ENCODE peak calls at places on chromosomes 6 and 20, in seven cellular contexts. V is dorsolateral prefrontal cortex, E is Peyer's patch, Q is heart right ventricle, S is ovary, B is heart left ventricle, O is A549. H is an unnamed sample.

GRCh38 chr6:14288910-14289309 is 171.3 kb downstream of the CD83 start:
- DNase-seq in S (no peak), O (no peak), B (no peak), E (no peak), V (no peak), Q (no peak), H (no peak)

GRCh38 chr6:161630674-161631073 is 356.8 kb upstream of the AGPAT4 start:
- DNase-seq in O (no peak), E (no peak), V (no peak), B (no peak), S (no peak), Q (no peak), H (no peak)

GRCh38 chr6:24332306-24332705 is 25.6 kb downstream of the DCDC2 start:
- DNase-seq in Q (no peak), V (no peak), E (no peak), O (peak), B (no peak), S (no peak), H (no peak)

GRCh38 chr6:37943436-37944058 is 124.0 kb downstream of the ZFAND3 start:
- DNase-seq in V (no peak), O (no peak), B (no peak), Q (no peak), S (no peak), E (no peak), H (no peak)

GRCh38 chr6:136607932-136608772 is 57.9 kb upstream of the MAP7 start:
- DNase-seq in V (no peak), S (peak), B (peak), E (peak), Q (peak), O (peak), H (peak)

GRCh38 chr6:109318328-109318876 is 63.9 kb downstream of the CD164 start:
- DNase-seq in V (peak), S (no peak), E (peak), B (no peak), O (no peak), Q (no peak), H (peak)

GRCh38 chr6:165263-165662 is 127.0 kb upstream of the DUSP22 start:
- DNase-seq in S (no peak), O (no peak), V (no peak), B (no peak), Q (no peak), E (no peak), H (no peak)

GRCh38 chr20:1491891-1492642 is 847 bp upstream of the SIRPB2 start:
- DNase-seq in O (no peak), E (no peak), V (no peak), S (no peak), Q (no peak), B (no peak), H (no peak)

GRCh38 chr6:6529275-6529674 is 59.2 kb upstream of the LY86 start:
- DNase-seq in E (no peak), O (no peak), Q (no peak), V (no peak), B (no peak), S (no peak), H (no peak)

GRCh38 chr6:35081426-35081851 is 59.7 kb downstream of the TCP11 start:
- DNase-seq in O (no peak), E (peak), S (no peak), V (no peak), Q (no peak), B (peak), H (no peak)

GRCh38 chr6:15026832-15027231 is 219.0 kb upstream of the JARID2 start:
- DNase-seq in B (no peak), V (no peak), Q (no peak), E (no peak), O (peak), S (no peak), H (no peak)

GRCh38 chr6:77812304-77812703 is 159.5 kb downstream of the MEI4 start:
- DNase-seq in V (no peak), B (no peak), O (no peak), E (no peak), S (no peak), Q (no peak), H (no peak)

GRCh38 chr6:10033223-10033829 is 381.5 kb downstream of the TFAP2A start:
- DNase-seq in S (no peak), Q (no peak), B (no peak), O (peak), E (no peak), V (no peak), H (no peak)

GRCh38 chr6:113995632-113996031 is 24.7 kb upstream of the HDAC2 start:
- DNase-seq in S (peak), B (peak), Q (peak), V (peak), E (no peak), O (peak), H (peak)

GRCh38 chr6:83311231-83311630 is 118.1 kb downstream of the RWDD2A start:
- DNase-seq in S (no peak), B (no peak), O (no peak), Q (no peak), E (no peak), V (no peak), H (no peak)

GRCh38 chr6:23621026-23621425 is 505.0 kb upstream of the NRSN1 start:
- DNase-seq in Q (no peak), S (no peak), B (no peak), V (no peak), O (no peak), E (no peak), H (no peak)

GRCh38 chr6:48135352-48136084 is 24.5 kb upstream of the PTCHD4 start:
- DNase-seq in S (no peak), O (peak), V (no peak), E (no peak), Q (no peak), B (no peak), H (no peak)

GRCh38 chr6:3612341-3613041 is 139.0 kb downstream of the PXDC1 start:
- DNase-seq in O (peak), Q (no peak), S (no peak), V (no peak), B (no peak), E (peak), H (no peak)

GRCh38 chr6:12270551-12271228 is 19.5 kb upstream of the EDN1 start:
- DNase-seq in E (no peak), V (no peak), Q (no peak), S (no peak), B (no peak), O (no peak), H (no peak)

GRCh38 chr6:40477246-40478126 is 109.7 kb downstream of the LRFN2 start:
- DNase-seq in E (peak), B (no peak), Q (no peak), S (no peak), V (no peak), O (no peak), H (no peak)

GRCh38 chr6:53317861-53318260 is 30.9 kb downstream of the ELOVL5 start:
- DNase-seq in E (no peak), Q (no peak), O (no peak), B (no peak), S (no peak), V (no peak), H (no peak)

GRCh38 chr20:38278150-38278549 is 17.6 kb upstream of the KIAA1755 start:
- DNase-seq in Q (no peak), V (no peak), B (no peak), S (no peak), E (peak), O (no peak), H (no peak)

GRCh38 chr20:32052792-32053362 is 835 bp downstream of the HCK start:
- DNase-seq in O (no peak), S (no peak), V (no peak), Q (peak), B (peak), E (peak), H (peak)

GRCh38 chr6:10658910-10659696 is 35.3 kb downstream of the C6orf52 start:
- DNase-seq in O (no peak), B (no peak), S (no peak), Q (no peak), V (no peak), E (no peak), H (no peak)

GRCh38 chr6:34462561-34462971 is 3.3 kb upstream of the PACSIN1 start:
- DNase-seq in B (peak), Q (peak), O (peak), S (no peak), V (no peak), E (no peak), H (no peak)

GRCh38 chr20:2693996-2694471 is 1.5 kb downstream of the EBF4 start:
- DNase-seq in Q (no peak), E (peak), B (no peak), V (no peak), S (peak), O (no peak), H (peak)

GRCh38 chr20:9884061-9884460 is 45.2 kb upstream of the PAK5 start:
- DNase-seq in Q (no peak), S (no peak), E (no peak), O (no peak), V (no peak), B (no peak), H (no peak)

GRCh38 chr6:158789115-158789917 is 29.9 kb downstream of the EZR start:
- DNase-seq in B (no peak), O (no peak), V (no peak), S (no peak), Q (no peak), E (peak), H (no peak)

GRCh38 chr6:130307752-130308361 is 58.0 kb upstream of the TMEM200A start:
- DNase-seq in O (peak), V (no peak), Q (no peak), B (no peak), S (no peak), E (no peak), H (no peak)

GRCh38 chr6:16130932-16131387 is 2.1 kb downstream of the MYLIP start:
- DNase-seq in V (no peak), B (peak), E (peak), Q (no peak), S (no peak), O (peak), H (peak)

GRCh38 chr6:17389274-17389847 is 4.0 kb upstream of the CAP2 start:
- DNase-seq in E (no peak), B (no peak), S (no peak), V (no peak), O (no peak), Q (no peak), H (no peak)

GRCh38 chr20:4953881-4954280 is 47.4 kb downstream of the SLC23A2 start:
- DNase-seq in S (no peak), Q (no peak), E (no peak), V (no peak), O (no peak), B (no peak), H (no peak)

GRCh38 chr20:57991211-57991841 is 237.1 kb downstream of the ANKRD60 start:
- DNase-seq in V (no peak), Q (no peak), B (no peak), E (no peak), S (no peak), O (peak), H (no peak)

GRCh38 chr20:46394872-46395470 is 11.4 kb downstream of the ELMO2 start:
- DNase-seq in S (no peak), Q (no peak), O (no peak), V (no peak), B (no peak), E (no peak), H (no peak)
- H3K4me3 ChIP-seq in S (no peak), Q (no peak), O (no peak), V (no peak), B (no peak), E (no peak), H (no peak)

DNA sequence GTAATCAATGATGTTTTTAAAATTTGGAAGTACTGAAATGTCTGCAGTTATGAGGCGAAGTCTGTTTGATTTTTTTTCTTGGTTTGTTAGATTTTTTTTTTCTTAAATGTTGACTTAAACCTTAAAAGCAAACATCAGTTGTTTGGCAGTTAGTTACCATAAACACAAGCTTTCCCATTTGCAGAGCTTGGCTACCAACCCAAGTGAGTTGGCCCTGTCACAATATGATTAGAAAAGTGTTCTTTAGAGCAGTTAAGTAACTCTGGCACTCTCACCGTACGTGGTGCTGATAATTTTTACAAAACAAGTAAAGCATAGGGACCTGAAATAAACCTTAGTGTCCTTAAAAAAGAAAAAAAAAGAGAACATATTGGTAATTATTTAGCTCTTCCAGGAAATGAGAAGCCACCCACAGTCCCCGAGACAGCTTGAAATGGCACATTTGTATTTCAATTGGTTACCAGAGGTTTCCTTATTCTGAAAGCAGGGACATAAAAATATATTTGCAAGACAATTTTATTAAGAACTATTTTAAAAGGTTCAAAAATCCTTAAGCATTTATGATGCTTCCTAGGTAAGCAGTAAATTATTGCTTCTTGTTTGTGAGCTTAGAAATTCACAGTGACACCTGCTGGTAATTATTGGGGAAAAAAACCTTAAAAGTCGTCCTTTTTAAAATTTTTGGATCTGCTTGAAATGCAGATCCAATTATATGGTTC is 3.9 kb downstream of the HEY2 start:
- DNase-seq in V (no peak), B (no peak), E (no peak), Q (no peak), O (peak), S (no peak), H (peak)
- TF ChIP-seq CTCF in V (peak), B (peak), E (peak), Q (peak), O (peak), S (no peak), H (peak)

DNA sequence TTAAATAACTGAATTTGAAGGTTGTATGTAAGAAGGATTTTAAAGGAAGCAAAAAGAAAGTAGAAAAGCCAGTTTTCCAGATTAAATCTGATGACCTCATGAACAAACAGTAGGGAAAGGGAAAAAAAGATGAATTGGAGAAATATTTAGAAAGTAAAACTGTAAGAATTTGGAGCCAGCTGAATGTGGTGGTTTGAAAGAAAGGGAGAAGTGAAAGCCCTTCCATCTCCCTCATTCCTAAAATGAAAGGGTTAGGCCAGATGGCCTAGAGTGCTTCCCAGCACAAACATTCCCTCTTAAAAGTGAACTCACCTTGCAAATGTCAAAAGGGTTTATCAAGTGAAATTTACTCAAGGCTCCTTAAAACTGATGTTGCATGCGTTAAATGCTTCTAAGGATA is 139.3 kb upstream of the COL21A1 start:
- DNase-seq in Q (no peak), V (no peak), O (no peak), E (no peak), S (no peak), B (no peak), H (no peak)
- H3K4me3 ChIP-seq in Q (no peak), V (no peak), O (no peak), E (no peak), S (no peak), B (no peak), H (no peak)

GRCh38 chr20:15834857-15835256 is 738.4 kb downstream of the KIF16B start:
- DNase-seq in O (no peak), S (no peak), E (no peak), B (no peak), Q (no peak), V (no peak), H (no peak)
- TF ChIP-seq CTCF in O (no peak), S (no peak), E (no peak), B (no peak), Q (no peak), V (no peak), H (no peak)

GRCh38 chr20:13649548-13649947 is 10.8 kb upstream of the TASP1 start:
- DNase-seq in E (peak), S (peak), V (no peak), B (peak), Q (peak), O (no peak), H (peak)

GRCh38 chr20:13654463-13655023 is 15.8 kb upstream of the TASP1 start:
- DNase-seq in O (no peak), B (no peak), S (no peak), E (no peak), Q (no peak), V (no peak), H (no peak)

GRCh38 chr20:13648872-13649271 is 10.1 kb upstream of the TASP1 start:
- DNase-seq in E (no peak), V (no peak), O (no peak), Q (no peak), B (no peak), S (no peak), H (no peak)

GRCh38 chr20:13648291-13648690 is 9.6 kb upstream of the TASP1 start:
- DNase-seq in Q (peak), V (no peak), B (no peak), S (no peak), E (no peak), O (no peak), H (no peak)

DNA sequence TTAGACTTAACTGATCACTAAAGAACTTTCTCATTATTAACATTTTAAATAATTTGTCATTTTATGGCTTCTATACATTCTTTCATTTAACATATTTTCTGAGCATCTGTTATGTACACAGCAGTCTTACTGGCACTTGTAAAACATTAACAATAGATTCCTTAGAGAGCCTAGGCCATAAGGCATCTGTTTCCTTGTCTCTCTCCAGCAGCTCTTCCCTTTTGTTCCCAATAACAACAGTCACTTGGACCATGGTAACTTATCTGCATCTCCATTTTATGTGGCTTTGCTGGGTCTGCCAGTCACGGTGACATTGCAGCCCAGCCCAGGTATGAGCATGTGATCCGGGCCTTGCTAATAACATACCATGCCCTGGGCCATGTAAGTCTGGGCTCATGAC is 11.7 kb upstream of the TASP1 start:
- DNase-seq in Q (no peak), O (no peak), V (no peak), B (no peak), E (no peak), S (no peak), H (no peak)
- H3K4me3 ChIP-seq in Q (no peak), O (no peak), V (no peak), B (no peak), E (no peak), S (no peak), H (no peak)

GRCh38 chr20:63969851-63970713 is at the start of gene ZNF512B:
- DNase-seq in S (peak), Q (peak), B (peak), O (peak), V (no peak), E (peak), H (peak)
- TF ChIP-seq CTCF in S (no peak), Q (no peak), B (no peak), O (no peak), V (no peak), E (no peak), H (no peak)

GRCh38 chr6:116945809-116946208 is 68.8 kb downstream of the RFX6 start:
- DNase-seq in B (no peak), V (no peak), O (no peak), S (no peak), E (no peak), Q (no peak), H (no peak)
- H3K4me3 ChIP-seq in B (no peak), V (no peak), O (no peak), S (no peak), E (no peak), Q (no peak), H (no peak)

GRCh38 chr6:43628392-43629103 is 516 bp downstream of the GTPBP2 start:
- DNase-seq in Q (no peak), E (peak), O (peak), S (peak), V (no peak), B (peak), H (peak)

GRCh38 chr6:43630980-43631619 is 2.0 kb upstream of the GTPBP2 start:
- DNase-seq in O (no peak), B (no peak), Q (no peak), V (no peak), E (no peak), S (no peak), H (no peak)

GRCh38 chr6:43629104-43629504 is at the start of gene GTPBP2:
- DNase-seq in B (peak), Q (peak), E (peak), V (peak), S (peak), O (peak), H (peak)

GRCh38 chr6:43627008-43627825 is 1.8 kb downstream of the GTPBP2 start:
- DNase-seq in Q (no peak), E (peak), V (no peak), B (peak), O (peak), S (no peak), H (peak)

GRCh38 chr6:43629505-43630300 is 639 bp upstream of the GTPBP2 start:
- DNase-seq in V (peak), B (peak), E (peak), Q (peak), O (peak), S (peak), H (peak)
- TF ChIP-seq CTCF in V (no peak), B (no peak), E (peak), Q (no peak), O (no peak), S (no peak), H (no peak)

DNA sequence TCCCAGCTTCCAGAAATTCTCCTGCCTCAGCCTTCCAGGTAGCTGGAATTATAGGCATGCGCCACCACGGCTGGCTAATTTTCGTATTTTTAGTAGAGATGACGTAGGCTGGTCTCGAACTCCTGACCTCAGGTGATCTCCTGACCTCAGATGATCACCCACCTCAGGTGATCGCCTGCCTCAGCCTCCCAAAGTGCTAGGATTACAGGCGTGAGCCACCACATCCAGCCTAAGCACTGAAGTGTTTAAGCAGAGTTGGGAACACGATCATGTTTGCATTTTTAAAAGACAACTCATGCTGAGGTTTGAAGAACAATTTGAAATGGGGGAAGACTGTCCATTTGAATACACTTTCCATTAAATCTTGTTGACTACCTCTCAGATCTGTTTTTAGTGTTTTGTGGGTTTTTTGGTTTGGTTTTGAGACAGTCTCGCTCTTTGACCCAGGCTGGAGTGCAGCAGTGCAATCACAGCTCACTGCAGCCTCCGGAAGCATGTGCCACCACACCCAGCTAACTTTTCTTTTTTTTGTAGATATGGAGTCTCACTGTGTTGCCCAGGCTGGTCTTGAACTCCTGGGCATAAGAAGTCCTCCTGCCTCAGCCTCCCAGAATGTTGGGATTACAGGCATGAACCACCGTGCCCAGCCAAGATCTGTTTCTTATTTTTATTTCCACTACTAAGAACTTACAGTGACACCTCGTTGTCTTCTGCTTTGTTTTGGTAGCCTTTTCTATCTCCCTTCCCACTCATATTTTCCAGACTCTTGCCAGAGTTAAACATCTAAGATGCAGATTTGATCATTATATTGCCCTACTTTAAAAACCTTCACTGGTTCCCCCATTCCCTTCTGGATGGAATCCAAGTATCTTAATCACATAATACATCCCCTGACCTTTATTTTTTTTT is 5.5 kb downstream of the CASP8AP2 start:
- DNase-seq in Q (no peak), V (no peak), O (no peak), B (no peak), E (peak), S (no peak), H (no peak)
- H3K4me3 ChIP-seq in Q (no peak), V (no peak), O (no peak), B (no peak), E (no peak), S (no peak), H (no peak)

H was measured in testis.